ENCODE peak calls at places on chromosomes 4 and X, in four cellular contexts. One of them, this sample, is unnamed.

GRCh38 chr4:88803600-88804096 is 106.0 kb upstream of the NAP1L5 start:
- DNase-seq in heart left ventricle: no peak
- DNase-seq in fibroblast of mammary gland: peak
- DNase-seq in OCI-LY7: no peak
- DNase-seq in this sample: peak

GRCh38 chrX:123263246-123263757 is 79.2 kb downstream of the GRIA3 start:
- DNase-seq in heart left ventricle: no peak
- DNase-seq in fibroblast of mammary gland: no peak
- DNase-seq in OCI-LY7: no peak
- DNase-seq in this sample: no peak

GRCh38 chr4:174387721-174388120 is 104.0 kb downstream of the CEP44 start:
- DNase-seq in heart left ventricle: no peak
- DNase-seq in fibroblast of mammary gland: no peak
- DNase-seq in OCI-LY7: no peak
- DNase-seq in this sample: no peak

GRCh38 chr4:156732634-156733033 is 239.0 kb downstream of the PDGFC start:
- DNase-seq in heart left ventricle: no peak
- DNase-seq in fibroblast of mammary gland: peak
- DNase-seq in OCI-LY7: no peak
- DNase-seq in this sample: no peak

GRCh38 chrX:79462458-79462857 is 95.3 kb upstream of the ITM2A start:
- DNase-seq in heart left ventricle: no peak
- DNase-seq in fibroblast of mammary gland: no peak
- DNase-seq in OCI-LY7: no peak
- DNase-seq in this sample: no peak

GRCh38 chrX:27307546-27307945 is 155.6 kb downstream of the PPP4R3C start:
- DNase-seq in heart left ventricle: no peak
- DNase-seq in fibroblast of mammary gland: no peak
- DNase-seq in OCI-LY7: no peak
- DNase-seq in this sample: no peak

GRCh38 chrX:34656842-34657780 is at the start of gene TMEM47:
- DNase-seq in heart left ventricle: peak
- DNase-seq in fibroblast of mammary gland: peak
- DNase-seq in OCI-LY7: no peak
- DNase-seq in this sample: peak

GRCh38 chr4:38868055-38868965 is 704 bp downstream of the FAM114A1 start:
- DNase-seq in heart left ventricle: peak
- DNase-seq in fibroblast of mammary gland: peak
- DNase-seq in OCI-LY7: no peak
- DNase-seq in this sample: no peak

GRCh38 chr4:100849319-100849718 is 331.5 kb upstream of the EMCN start:
- DNase-seq in heart left ventricle: no peak
- DNase-seq in fibroblast of mammary gland: no peak
- DNase-seq in OCI-LY7: no peak
- DNase-seq in this sample: no peak

GRCh38 chr4:39613093-39613656 is 25.5 kb downstream of the SMIM14 start:
- DNase-seq in heart left ventricle: no peak
- DNase-seq in fibroblast of mammary gland: peak
- DNase-seq in OCI-LY7: no peak
- DNase-seq in this sample: peak

GRCh38 chrX:84197550-84197949 is 9.6 kb upstream of the RPS6KA6 start:
- DNase-seq in heart left ventricle: no peak
- DNase-seq in fibroblast of mammary gland: no peak
- DNase-seq in OCI-LY7: no peak
- DNase-seq in this sample: no peak

GRCh38 chr4:26936284-26937065 is 75.8 kb downstream of the STIM2 start:
- DNase-seq in heart left ventricle: no peak
- DNase-seq in fibroblast of mammary gland: peak
- DNase-seq in OCI-LY7: no peak
- DNase-seq in this sample: peak

GRCh38 chr4:98209111-98209510 is 52.1 kb upstream of the RAP1GDS1 start:
- DNase-seq in heart left ventricle: no peak
- DNase-seq in fibroblast of mammary gland: no peak
- DNase-seq in OCI-LY7: no peak
- DNase-seq in this sample: no peak
- H3K4me3 ChIP-seq in heart left ventricle: no peak
- H3K4me3 ChIP-seq in fibroblast of mammary gland: no peak
- H3K4me3 ChIP-seq in OCI-LY7: no peak
- H3K4me3 ChIP-seq in this sample: no peak

DNA sequence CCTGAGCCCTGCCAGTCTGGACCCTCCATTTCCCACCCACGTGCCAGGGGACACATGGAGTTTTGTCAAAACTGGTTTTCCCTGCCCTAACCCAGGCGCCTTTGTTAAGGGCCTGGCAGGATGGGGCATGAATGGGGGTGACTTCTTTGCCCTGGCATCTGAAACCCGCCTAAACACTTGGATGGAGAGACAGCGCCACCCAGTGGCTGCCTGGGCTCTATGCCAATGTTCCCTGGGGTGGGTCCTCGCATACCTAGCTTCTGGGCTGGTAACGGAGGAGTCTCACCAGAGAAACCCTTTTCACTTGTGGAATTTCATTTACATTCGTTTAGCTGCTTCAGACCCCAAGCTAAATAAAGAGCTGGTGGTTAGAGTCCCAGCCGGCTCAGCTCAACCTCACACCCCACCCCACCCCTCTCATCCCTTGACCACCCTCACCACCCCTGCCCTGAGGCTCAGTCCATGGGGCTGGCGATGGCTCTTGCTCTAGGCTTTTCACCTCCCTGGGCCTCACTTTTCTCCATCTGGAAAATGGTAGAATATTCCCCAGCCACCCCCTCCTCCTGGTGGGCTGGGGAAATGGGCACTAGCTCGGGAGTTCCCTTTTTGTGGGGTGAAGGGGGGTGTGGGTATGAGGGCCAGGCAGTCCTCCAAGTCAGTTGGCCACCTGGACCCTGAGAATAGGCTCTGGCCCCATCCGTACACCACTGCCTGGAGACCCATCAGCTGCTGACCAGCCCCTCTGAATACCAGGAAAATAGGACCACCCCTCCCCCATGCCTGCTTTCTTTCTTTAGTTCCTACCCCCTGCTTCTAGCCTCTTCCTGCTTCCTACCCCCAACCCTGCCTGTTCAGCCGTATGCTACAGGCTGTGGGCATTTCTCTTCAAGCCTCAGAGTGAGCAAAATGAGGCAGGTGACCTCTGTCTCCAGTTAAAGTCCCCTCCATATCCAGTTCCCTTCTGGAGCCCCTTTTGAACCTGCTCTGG is 57.1 kb upstream of the PJA1 start:
- DNase-seq in heart left ventricle: peak
- DNase-seq in fibroblast of mammary gland: peak
- DNase-seq in OCI-LY7: peak
- DNase-seq in this sample: peak
- TF ChIP-seq CTCF in heart left ventricle: peak
- TF ChIP-seq CTCF in fibroblast of mammary gland: peak
- TF ChIP-seq CTCF in OCI-LY7: peak
- TF ChIP-seq CTCF in this sample: peak

GRCh38 chr4:121070696-121071639 is 1.4 kb downstream of the NDNF start:
- DNase-seq in heart left ventricle: peak
- DNase-seq in fibroblast of mammary gland: peak
- DNase-seq in OCI-LY7: no peak
- DNase-seq in this sample: peak
- H3K4me3 ChIP-seq in heart left ventricle: peak
- H3K4me3 ChIP-seq in fibroblast of mammary gland: peak
- H3K4me3 ChIP-seq in OCI-LY7: no peak
- H3K4me3 ChIP-seq in this sample: peak

GRCh38 chrX:48466696-48467095 is 3.4 kb downstream of the SLC38A5 start:
- DNase-seq in heart left ventricle: no peak
- DNase-seq in fibroblast of mammary gland: no peak
- DNase-seq in OCI-LY7: no peak
- DNase-seq in this sample: no peak
- TF ChIP-seq CTCF in heart left ventricle: no peak
- TF ChIP-seq CTCF in fibroblast of mammary gland: peak
- TF ChIP-seq CTCF in OCI-LY7: peak
- TF ChIP-seq CTCF in this sample: no peak

GRCh38 chrX:69072486-69073006 is 92.7 kb downstream of the PJA1 start:
- DNase-seq in heart left ventricle: no peak
- DNase-seq in fibroblast of mammary gland: no peak
- DNase-seq in OCI-LY7: no peak
- DNase-seq in this sample: no peak
- H3K4me3 ChIP-seq in heart left ventricle: no peak
- H3K4me3 ChIP-seq in fibroblast of mammary gland: no peak
- H3K4me3 ChIP-seq in OCI-LY7: no peak
- H3K4me3 ChIP-seq in this sample: no peak

This sample was measured in foreskin fibroblast.